ENCODE peak calls at places on chromosomes 4 and X, in seven cellular contexts. One of them, this sample, is unnamed.

GRCh38 chr4:71210831-71211230 is 128.0 kb upstream of the SLC4A4 start:
- DNase-seq in AG08396: no peak
- DNase-seq in AG10803: peak; percentile 58
- DNase-seq in left lung: no peak
- DNase-seq in effector memory CD8-positive, alpha-beta T cell: no peak
- DNase-seq in HS-5: no peak
- DNase-seq in WERI-Rb-1: no peak
- DNase-seq in this sample: no peak

GRCh38 chr4:54614094-54614493 is 43.7 kb upstream of the KIT start:
- DNase-seq in AG08396: no peak
- DNase-seq in AG10803: no peak
- DNase-seq in left lung: no peak
- DNase-seq in effector memory CD8-positive, alpha-beta T cell: no peak
- DNase-seq in HS-5: no peak
- DNase-seq in WERI-Rb-1: no peak
- DNase-seq in this sample: no peak

GRCh38 chr4:54658321-54659093 is 750 bp downstream of the KIT start:
- DNase-seq in AG08396: peak; percentile 70
- DNase-seq in AG10803: peak; percentile 54
- DNase-seq in left lung: peak; percentile 47
- DNase-seq in effector memory CD8-positive, alpha-beta T cell: peak; percentile 18
- DNase-seq in HS-5: peak; percentile 10
- DNase-seq in WERI-Rb-1: peak; percentile 35
- DNase-seq in this sample: peak; percentile 64

GRCh38 chr4:181957088-181957487 is 286.1 kb upstream of the TENM3 start:
- DNase-seq in AG08396: peak; percentile 41
- DNase-seq in AG10803: peak; percentile 96
- DNase-seq in left lung: no peak
- DNase-seq in effector memory CD8-positive, alpha-beta T cell: no peak
- DNase-seq in HS-5: peak; percentile 69
- DNase-seq in WERI-Rb-1: no peak
- DNase-seq in this sample: no peak

GRCh38 chr4:41787931-41788330 is 39.4 kb upstream of the PHOX2B start:
- DNase-seq in AG08396: no peak
- DNase-seq in AG10803: no peak
- DNase-seq in left lung: no peak
- DNase-seq in effector memory CD8-positive, alpha-beta T cell: no peak
- DNase-seq in HS-5: no peak
- DNase-seq in WERI-Rb-1: no peak
- DNase-seq in this sample: no peak

GRCh38 chr4:25123236-25123635 is 37.0 kb downstream of the SEPSECS start:
- DNase-seq in AG08396: no peak
- DNase-seq in AG10803: no peak
- DNase-seq in left lung: no peak
- DNase-seq in effector memory CD8-positive, alpha-beta T cell: no peak
- DNase-seq in HS-5: no peak
- DNase-seq in WERI-Rb-1: no peak
- DNase-seq in this sample: no peak

GRCh38 chr4:6195602-6196319 is 4.6 kb downstream of the JAKMIP1 start:
- DNase-seq in AG08396: no peak
- DNase-seq in AG10803: no peak
- DNase-seq in left lung: no peak
- DNase-seq in effector memory CD8-positive, alpha-beta T cell: no peak
- DNase-seq in HS-5: no peak
- DNase-seq in WERI-Rb-1: no peak
- DNase-seq in this sample: no peak

GRCh38 chr4:5365071-5366008 is 314.1 kb downstream of the STK32B start:
- DNase-seq in AG08396: no peak
- DNase-seq in AG10803: peak; percentile 98
- DNase-seq in left lung: no peak
- DNase-seq in effector memory CD8-positive, alpha-beta T cell: no peak
- DNase-seq in HS-5: peak; percentile 74
- DNase-seq in WERI-Rb-1: no peak
- DNase-seq in this sample: peak; percentile 76

GRCh38 chrX:130393451-130394074 is 8.1 kb upstream of the GPR119 start:
- DNase-seq in AG08396: peak; percentile 73
- DNase-seq in AG10803: peak; percentile 62
- DNase-seq in left lung: peak; percentile 38
- DNase-seq in effector memory CD8-positive, alpha-beta T cell: no peak
- DNase-seq in HS-5: no peak
- DNase-seq in WERI-Rb-1: peak; percentile 58
- DNase-seq in this sample: peak; percentile 17

GRCh38 chr4:24845132-24845531 is 49.8 kb downstream of the SOD3 start:
- DNase-seq in AG08396: no peak
- DNase-seq in AG10803: no peak
- DNase-seq in left lung: no peak
- DNase-seq in effector memory CD8-positive, alpha-beta T cell: no peak
- DNase-seq in HS-5: no peak
- DNase-seq in WERI-Rb-1: no peak
- DNase-seq in this sample: no peak

This sample was measured in DMS153.